ENCODE peak calls at places on chromosomes 16 and 17, in four cellular contexts. V, Q, S and K are unnamed samples.

GRCh38 chr16:67277294-67277998 is 1.9 kb upstream of the PLEKHG4 start:
- DNase-seq in V (peak), Q (peak), S (no peak), K (no peak)

GRCh38 chr16:29319726-29320125 is 86.8 kb downstream of the NPIPB11 start:
- DNase-seq in V (no peak), Q (no peak), S (no peak), K (no peak)

GRCh38 chr17:21381076-21381706 is 5.0 kb downstream of the KCNJ12 start:
- DNase-seq in V (no peak), Q (peak), S (no peak), K (no peak)

GRCh38 chr16:27951752-27952151 is 111.8 kb downstream of the GSG1L start:
- DNase-seq in V (peak), Q (no peak), S (no peak), K (no peak)

GRCh38 chr16:73337897-73338296 is 290.0 kb upstream of the ZFHX3 start:
- DNase-seq in V (no peak), Q (no peak), S (no peak), K (no peak)

GRCh38 chr17:79628861-79629547 is 18.2 kb upstream of the RBFOX3 start:
- DNase-seq in V (no peak), Q (no peak), S (peak), K (no peak)

GRCh38 chr17:56598471-56598870 is 5.0 kb downstream of the NOG start:
- DNase-seq in V (no peak), Q (no peak), S (no peak), K (no peak)

GRCh38 chr17:77647531-77647930 is 311.0 kb upstream of the TNRC6C start:
- DNase-seq in V (no peak), Q (no peak), S (no peak), K (no peak)

GRCh38 chr17:74712756-74713155 is at the start of gene CD300LF:
- DNase-seq in V (no peak), Q (peak), S (peak), K (no peak)

GRCh38 chr16:4465977-4466779 is 8.2 kb downstream of the NMRAL1 start:
- DNase-seq in V (no peak), Q (peak), S (no peak), K (peak)

GRCh38 chr16:11034005-11034404 is 89.6 kb downstream of the CLEC16A start:
- DNase-seq in V (peak), Q (peak), S (no peak), K (no peak)

GRCh38 chr17:81396722-81397313 is 1.6 kb downstream of the BAHCC1 start:
- DNase-seq in V (peak), Q (no peak), S (no peak), K (peak)

GRCh38 chr17:82808006-82808405 is 31.8 kb downstream of the ZNF750 start:
- DNase-seq in V (no peak), Q (no peak), S (no peak), K (no peak)

GRCh38 chr17:80842456-80843053 is 149.1 kb upstream of the CHMP6 start:
- DNase-seq in V (no peak), Q (no peak), S (no peak), K (no peak)

GRCh38 chr17:2337152-2337810 is at the start of gene SGSM2:
- DNase-seq in V (no peak), Q (peak), S (peak), K (peak)

DNA sequence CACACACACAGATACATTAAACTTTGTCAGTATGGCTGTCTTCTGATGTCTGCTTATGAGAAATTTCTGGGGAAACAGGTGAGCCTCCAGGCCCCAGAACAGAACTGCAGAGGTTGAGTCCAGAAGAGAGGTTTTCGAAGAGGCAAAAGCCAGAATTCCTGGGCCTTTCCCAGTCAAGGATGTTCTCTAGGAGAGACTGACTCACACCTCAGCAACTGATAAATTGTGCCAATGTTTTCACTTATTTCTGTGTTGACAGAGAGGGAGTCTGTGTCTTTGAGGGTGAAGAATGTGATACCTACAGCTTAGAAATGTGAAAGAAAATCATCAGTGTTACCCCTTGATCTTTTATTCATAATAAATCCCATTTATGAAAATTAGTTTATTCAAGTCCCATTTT is 30.3 kb downstream of the LDHD start:
- DNase-seq in V (peak), Q (no peak), S (no peak), K (no peak)
- H3K27ac ChIP-seq in V (no peak), Q (no peak), S (no peak), K (no peak)

GRCh38 chr16:56877783-56878182 is 12.8 kb downstream of the SLC12A3 start:
- DNase-seq in V (no peak), Q (no peak), S (no peak), K (no peak)
- H3K27ac ChIP-seq in V (no peak), Q (no peak), S (no peak), K (no peak)

DNA sequence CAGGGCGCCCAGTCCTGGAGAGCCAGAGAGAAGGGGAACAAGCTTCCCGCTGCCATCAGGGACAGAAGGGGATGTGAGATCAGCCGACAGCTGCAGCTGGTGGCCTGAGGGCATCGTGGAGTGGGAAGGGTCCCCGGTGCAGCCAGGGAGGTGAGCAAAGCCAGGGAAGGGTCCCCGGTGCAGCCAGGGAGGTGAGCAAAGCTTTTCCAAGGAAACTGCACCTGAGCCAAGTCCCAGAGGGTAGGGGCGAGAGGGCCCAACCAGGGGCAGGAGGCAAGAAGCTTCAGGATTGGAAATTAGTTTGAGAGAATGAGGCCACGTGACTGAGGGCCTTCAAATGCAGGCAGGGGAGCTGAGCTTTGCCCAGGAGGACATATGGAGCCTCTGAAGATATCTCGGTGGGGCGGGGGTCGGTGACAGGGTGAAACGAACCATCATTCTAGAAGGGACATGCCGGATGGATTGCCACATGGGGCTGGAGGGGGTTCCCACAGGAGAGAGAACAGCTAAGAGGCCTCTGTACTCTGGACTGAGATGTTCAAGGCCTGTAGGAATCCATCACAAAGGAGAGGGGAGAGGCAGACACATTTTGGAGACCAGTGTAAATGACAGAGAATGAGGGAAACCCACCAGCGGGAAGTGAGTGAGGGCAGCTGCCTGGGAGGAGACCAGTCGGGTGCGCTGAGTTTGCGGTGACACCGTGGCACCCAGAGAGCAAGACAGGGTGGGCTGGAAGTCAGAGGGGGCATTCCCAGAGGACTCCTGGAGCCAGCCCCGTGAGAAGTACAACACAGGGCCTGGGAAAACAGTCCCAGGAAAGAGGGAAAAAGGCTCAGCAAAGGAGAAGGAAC is 31.4 kb upstream of the RPH3AL start:
- DNase-seq in V (no peak), Q (no peak), S (no peak), K (no peak)
- H3K27ac ChIP-seq in V (no peak), Q (no peak), S (no peak), K (no peak)

GRCh38 chr17:55567240-55568216 is 56.3 kb upstream of the SMIM36 start:
- DNase-seq in V (no peak), Q (peak), S (no peak), K (no peak)
- H3K27ac ChIP-seq in V (no peak), Q (no peak), S (no peak), K (no peak)

GRCh38 chr16:70694517-70695218 is 8.8 kb upstream of the MTSS2 start:
- DNase-seq in V (no peak), Q (no peak), S (no peak), K (no peak)
- H3K27ac ChIP-seq in V (no peak), Q (no peak), S (peak), K (peak)

DNA sequence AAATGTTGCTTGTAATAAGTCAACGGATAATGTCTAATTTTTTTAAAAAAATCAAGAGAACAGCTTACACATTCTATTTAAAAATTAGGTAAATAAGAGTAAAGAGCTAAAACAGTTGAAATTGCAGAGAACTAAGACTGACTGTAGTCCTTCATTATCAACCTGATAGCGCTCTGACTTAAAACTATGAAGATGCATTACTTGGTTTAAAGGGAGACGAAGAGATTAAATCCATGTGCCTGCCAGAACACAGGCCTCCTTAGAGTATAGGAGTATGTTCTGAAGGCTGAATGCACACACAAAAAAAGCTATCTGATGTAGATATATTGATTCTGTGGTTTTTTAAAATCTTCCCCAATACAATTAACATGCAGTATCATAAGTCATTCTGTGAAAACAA is 28.5 kb downstream of the GLG1 start:
- DNase-seq in V (no peak), Q (no peak), S (no peak), K (no peak)
- H3K27ac ChIP-seq in V (no peak), Q (no peak), S (no peak), K (no peak)

GRCh38 chr17:19746517-19746916 is 1.6 kb downstream of the ALDH3A1 start:
- DNase-seq in V (no peak), Q (no peak), S (no peak), K (no peak)
- H3K27ac ChIP-seq in V (no peak), Q (no peak), S (no peak), K (no peak)

GRCh38 chr17:64387545-64388171 is 3.0 kb downstream of the PECAM1 start:
- DNase-seq in V (no peak), Q (no peak), S (no peak), K (no peak)
- H3K27ac ChIP-seq in V (no peak), Q (no peak), S (peak), K (peak)

DNA sequence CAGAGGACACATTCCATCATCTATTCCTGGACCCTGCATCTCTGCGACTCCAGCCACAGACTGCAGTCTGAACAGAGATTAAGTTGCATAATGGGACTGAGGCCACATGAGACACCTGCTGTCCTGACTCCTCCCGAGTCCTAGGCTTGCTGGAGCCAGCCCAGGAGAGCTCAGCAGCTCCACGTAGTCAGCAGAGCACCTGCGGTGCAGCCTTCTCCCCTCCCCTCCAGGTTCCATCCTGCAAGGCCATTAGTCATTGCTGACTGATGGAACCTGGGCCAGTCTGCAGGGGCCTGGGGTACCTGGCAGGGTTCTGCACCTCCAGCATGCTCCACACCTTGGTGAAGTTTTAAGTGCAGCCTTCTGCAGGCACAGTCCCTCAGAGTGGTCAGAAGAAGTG is 76.7 kb downstream of the PLD6 start:
- DNase-seq in V (peak), Q (no peak), S (peak), K (no peak)
- H3K27ac ChIP-seq in V (no peak), Q (no peak), S (no peak), K (no peak)

GRCh38 chr16:74607967-74608356 is 1.0 kb upstream of the GLG1 start:
- DNase-seq in V (no peak), Q (no peak), S (no peak), K (no peak)
- H3K27ac ChIP-seq in V (no peak), Q (peak), S (no peak), K (peak)